ENCODE peak calls at places on chromosomes 2 and 18, in eight cellular contexts. J, W, L, A, U, Y, E and S are unnamed samples.

GRCh38 chr2:65429799-65430514 is 2.4 kb downstream of the SPRED2 start:
- DNase-seq in J (no peak), L (no peak), W (no peak), Y (no peak), U (no peak), A (no peak), E (no peak), S (no peak)

GRCh38 chr2:202135111-202135874 is 62.2 kb downstream of the KIAA2012 start:
- DNase-seq in W (peak; percentile 44), E (peak; percentile 98), L (no peak), J (peak; percentile 100), A (peak; percentile 79), Y (peak; percentile 98), U (peak; percentile 98), S (peak; percentile 99)

GRCh38 chr2:104473568-104473967 is 380.3 kb upstream of the POU3F3 start:
- DNase-seq in J (peak; percentile 42), W (no peak), A (no peak), E (no peak), U (no peak), L (no peak), Y (no peak), S (no peak)

GRCh38 chr2:25347205-25347815 is 5.6 kb upstream of the DNMT3A start:
- DNase-seq in U (no peak), W (no peak), L (no peak), A (no peak), E (no peak), Y (no peak), J (peak; percentile 47), S (no peak)

GRCh38 chr2:26812731-26813130 is 26.9 kb downstream of the CENPA start:
- DNase-seq in A (no peak), L (no peak), E (no peak), W (no peak), Y (no peak), U (no peak), J (no peak), S (no peak)

GRCh38 chr2:88234760-88235159 is 64.6 kb downstream of the THNSL2 start:
- DNase-seq in L (no peak), E (no peak), A (no peak), U (no peak), W (peak; percentile 19), Y (no peak), J (no peak), S (no peak)

GRCh38 chr18:77124452-77124922 is 8.1 kb downstream of the MBP start:
- DNase-seq in Y (no peak), W (no peak), E (no peak), A (no peak), U (no peak), L (no peak), J (no peak), S (no peak)

GRCh38 chr2:241582328-241582727 is 23.8 kb downstream of the BOK start:
- DNase-seq in U (no peak), J (no peak), Y (no peak), E (no peak), W (no peak), L (no peak), A (no peak), S (no peak)

GRCh38 chr2:3094999-3095958 is 282.3 kb downstream of the EIPR1 start:
- DNase-seq in Y (no peak), A (no peak), U (no peak), J (no peak), W (no peak), E (no peak), L (peak; percentile 38), S (no peak)

GRCh38 chr2:152098798-152099654 is at the start of gene CACNB4:
- DNase-seq in U (peak; percentile 8), A (peak; percentile 15), L (peak; percentile 72), J (no peak), Y (no peak), W (peak; percentile 24), E (peak; percentile 25), S (peak; percentile 13)

GRCh38 chr2:136024185-136024584 is 38.8 kb upstream of the DARS1 start:
- DNase-seq in W (no peak), Y (no peak), U (no peak), A (no peak), E (no peak), J (no peak), L (no peak), S (no peak)
- TF ChIP-seq CTCF in W (no peak), Y (no peak), U (no peak), A (no peak), E (no peak), J (no peak), L (no peak), S (peak; percentile 17)

GRCh38 chr2:120956486-120957156 is 221.0 kb downstream of the GLI2 start:
- DNase-seq in W (no peak), A (no peak), J (no peak), U (no peak), L (no peak), Y (no peak), E (no peak), S (no peak)

GRCh38 chr2:120960994-120961393 is 225.3 kb downstream of the GLI2 start:
- DNase-seq in J (no peak), L (no peak), A (no peak), E (no peak), W (no peak), Y (no peak), U (no peak), S (no peak)

GRCh38 chr2:120959426-120959825 is 223.8 kb downstream of the GLI2 start:
- DNase-seq in W (no peak), J (peak; percentile 66), E (no peak), L (no peak), U (no peak), A (no peak), Y (no peak), S (no peak)

GRCh38 chr2:120957905-120958304 is 222.2 kb downstream of the GLI2 start:
- DNase-seq in U (no peak), J (no peak), Y (no peak), A (peak; percentile 31), W (no peak), L (no peak), E (no peak), S (no peak)

DNA sequence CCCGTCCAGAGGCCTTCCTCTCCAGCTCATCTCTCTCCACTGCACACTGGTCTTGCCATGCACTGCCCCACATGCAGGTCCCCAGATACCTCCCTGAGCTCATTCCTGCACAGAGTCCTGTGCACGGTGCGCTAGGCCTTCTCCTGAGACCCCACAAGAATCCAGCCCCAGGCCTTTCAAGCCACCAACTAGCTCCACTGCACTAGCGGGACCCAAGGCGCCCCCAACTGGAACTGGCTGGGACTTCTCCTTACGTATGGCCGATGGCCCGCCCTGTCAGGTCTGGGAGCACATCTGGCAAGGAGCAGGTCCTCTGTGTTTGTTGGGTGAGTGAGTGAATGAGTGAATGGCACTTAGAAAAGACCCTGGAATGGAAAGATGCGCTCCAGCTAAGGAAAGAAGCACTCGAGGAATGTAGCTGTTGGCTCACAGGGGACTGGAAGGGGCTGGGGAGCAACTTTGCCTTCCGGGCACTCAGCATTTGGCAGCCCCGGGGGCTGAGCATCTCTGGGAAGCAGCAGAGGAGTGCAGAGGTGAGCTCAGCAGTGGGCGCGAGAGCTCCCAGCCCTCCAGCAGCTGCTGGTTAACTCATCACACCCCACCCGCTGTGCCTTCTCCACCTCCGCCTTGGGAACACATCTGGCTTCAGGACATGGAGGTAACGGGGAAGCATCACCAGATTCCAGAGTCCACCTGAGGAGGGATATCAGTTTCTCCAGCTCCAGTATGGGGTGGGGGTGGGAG is 223.1 kb downstream of the GLI2 start:
- DNase-seq in U (no peak), Y (no peak), A (no peak), E (no peak), W (no peak), L (no peak), J (no peak), S (no peak)
- TF ChIP-seq CTCF in U (peak; percentile 38), Y (peak; percentile 19), A (no peak), E (peak; percentile 22), W (no peak), L (no peak), J (no peak), S (peak; percentile 68)

GRCh38 chr18:23238651-23239349 is 103.5 kb downstream of the CABLES1 start:
- DNase-seq in A (no peak), L (no peak), W (no peak), U (peak; percentile 66), J (peak; percentile 44), E (no peak), Y (no peak), S (no peak)

GRCh38 chr18:23236876-23237468 is 101.7 kb downstream of the CABLES1 start:
- DNase-seq in J (no peak), L (no peak), A (no peak), E (no peak), Y (no peak), U (no peak), W (no peak), S (no peak)

GRCh38 chr18:23239350-23239692 is 104.0 kb downstream of the CABLES1 start:
- DNase-seq in U (no peak), E (no peak), W (no peak), Y (no peak), A (no peak), J (no peak), L (no peak), S (no peak)

GRCh38 chr18:23238152-23238531 is 102.9 kb downstream of the CABLES1 start:
- DNase-seq in L (no peak), W (peak; percentile 32), U (peak; percentile 86), A (no peak), E (peak; percentile 82), Y (no peak), J (peak; percentile 89), S (no peak)

DNA sequence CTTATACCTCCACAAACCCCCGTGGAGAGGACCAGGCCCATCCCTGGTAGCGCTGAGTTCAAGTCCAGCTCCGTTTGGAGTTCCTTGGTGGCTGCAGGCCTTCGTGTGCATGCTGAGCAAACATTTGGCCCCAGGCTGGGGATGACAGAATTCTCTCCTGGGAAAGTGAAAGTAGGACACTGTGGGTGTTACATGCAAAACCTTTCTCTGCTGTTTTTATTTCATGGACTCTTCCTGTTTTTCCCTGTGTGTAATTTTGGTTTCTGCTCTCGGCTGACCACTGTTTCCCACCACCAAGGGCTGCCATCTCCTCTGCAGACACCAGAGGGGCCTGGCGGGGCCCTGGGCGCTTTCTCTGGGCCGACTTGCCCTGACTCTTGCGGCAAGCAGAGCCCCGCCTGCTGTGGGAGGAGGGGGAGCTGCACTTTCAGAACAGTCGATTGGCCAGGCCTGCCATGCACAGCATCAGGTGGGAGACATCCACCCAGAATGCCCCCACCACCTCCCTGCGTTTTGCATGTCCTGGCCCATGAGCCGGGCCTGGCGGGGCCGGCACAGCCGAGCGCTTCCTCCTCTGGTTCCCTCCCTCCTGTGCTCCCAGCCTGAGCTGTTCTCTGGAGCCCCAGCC is 102.4 kb downstream of the CABLES1 start:
- DNase-seq in J (peak; percentile 55), W (peak; percentile 27), U (peak; percentile 64), L (peak; percentile 81), Y (no peak), E (no peak), A (peak; percentile 51), S (no peak)
- TF ChIP-seq CTCF in J (no peak), W (no peak), U (peak; percentile 38), L (peak; percentile 39), Y (peak; percentile 42), E (peak; percentile 22), A (no peak), S (peak; percentile 41)

DNA sequence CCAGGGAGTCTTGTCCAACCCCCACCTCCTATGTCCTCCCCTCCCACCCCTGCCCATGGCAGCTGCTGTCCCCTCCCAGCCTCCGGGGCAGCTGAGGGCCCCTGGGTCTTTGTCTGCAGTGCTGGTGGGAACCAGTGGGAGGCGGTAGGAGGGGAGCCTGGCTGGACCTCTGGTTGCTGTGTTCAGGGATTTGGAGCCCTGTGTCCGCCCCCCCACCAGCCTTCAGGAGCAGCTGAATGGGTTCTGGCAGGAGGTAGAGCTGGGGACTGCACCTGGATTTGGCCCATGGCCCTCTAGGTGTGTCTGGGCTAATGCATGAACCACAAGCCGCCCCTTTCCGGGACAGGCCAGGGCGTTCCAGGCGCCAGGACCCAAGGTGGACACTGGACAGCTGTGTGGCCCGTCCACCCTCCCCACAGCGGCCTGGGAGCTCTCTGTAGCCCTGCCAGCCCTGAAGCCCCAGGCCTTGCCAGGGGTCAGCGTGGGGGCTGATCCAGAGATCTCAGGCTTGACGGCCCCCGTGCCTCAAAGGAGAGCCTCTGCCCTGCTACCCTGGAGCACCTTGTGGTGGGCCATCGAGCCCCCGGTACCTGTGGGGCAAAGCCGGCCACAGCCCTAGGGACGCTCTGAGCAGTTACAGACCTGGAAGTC is 25.4 kb downstream of the GPC1 start:
- DNase-seq in Y (no peak), A (peak; percentile 12), J (no peak), W (peak; percentile 17), U (no peak), E (no peak), L (peak; percentile 57), S (no peak)
- TF ChIP-seq CTCF in Y (no peak), A (no peak), J (no peak), W (no peak), U (no peak), E (no peak), L (no peak), S (peak; percentile 28)